ENCODE peak calls at places on chromosomes 13 and 19, in five cellular contexts. N is uterus, X is body of pancreas, E is A549, I is HCT116. Q is an unnamed sample.
A peak's percentile ranks its signal among the peaks of the same experiment; 100 is the strongest.

GRCh38 chr19:1935484-1936208 is 5.3 kb upstream of the CSNK1G2 start:
- DNase-seq in I (peak; percentile 68), N (no peak), X (peak; percentile 14), E (peak; percentile 72), Q (no peak)

GRCh38 chr13:101026736-101027398 is 352.3 kb upstream of the TMTC4 start:
- DNase-seq in E (no peak), N (no peak), X (no peak), I (no peak), Q (no peak)

GRCh38 chr19:45917421-45918091 is 3.0 kb upstream of the NANOS2 start:
- DNase-seq in I (no peak), N (no peak), E (no peak), X (no peak), Q (no peak)

GRCh38 chr19:750640-751423 is at the start of gene MISP:
- DNase-seq in E (peak; percentile 84), I (no peak), X (peak; percentile 61), N (no peak), Q (no peak)

GRCh38 chr19:53659292-53659691 is 27.5 kb downstream of the DPRX start:
- DNase-seq in N (no peak), I (no peak), X (peak; percentile 10), E (peak; percentile 72), Q (no peak)

GRCh38 chr13:36029171-36029570 is 102.0 kb downstream of the DCLK1 start:
- DNase-seq in I (no peak), N (no peak), E (no peak), X (no peak), Q (no peak)

GRCh38 chr19:41001243-41001971 is 10.3 kb downstream of the CYP2B6 start:
- DNase-seq in I (peak; percentile 43), X (no peak), N (no peak), E (peak; percentile 45), Q (no peak)

GRCh38 chr13:91017669-91018053 is 329.8 kb upstream of the MIR17HG start:
- DNase-seq in N (no peak), E (peak; percentile 41), X (peak; percentile 42), I (peak; percentile 31), Q (no peak)

GRCh38 chr19:8005534-8006256 is at the start of gene ELAVL1:
- DNase-seq in N (peak; percentile 79), X (peak; percentile 90), I (peak; percentile 73), E (peak; percentile 88), Q (peak; percentile 90)

GRCh38 chr13:29901714-29902631 is 51.6 kb upstream of the UBL3 start:
- DNase-seq in E (peak; percentile 41), N (peak; percentile 57), I (no peak), X (peak; percentile 48), Q (no peak)

GRCh38 chr19:1750343-1751021 is 2.8 kb upstream of the ONECUT3 start:
- DNase-seq in E (no peak), N (no peak), I (no peak), X (no peak), Q (no peak)

GRCh38 chr19:13022111-13022858 is 27.0 kb downstream of the NFIX start:
- DNase-seq in E (no peak), I (no peak), X (no peak), N (peak; percentile 62), Q (peak; percentile 63)

GRCh38 chr19:2983351-2984195 is 6.2 kb downstream of the TLE6 start:
- DNase-seq in N (peak; percentile 81), X (peak; percentile 71), I (no peak), E (no peak), Q (peak; percentile 77)

GRCh38 chr13:104740616-104741222 is 1674.5 kb upstream of the SLC10A2 start:
- DNase-seq in N (no peak), X (no peak), E (no peak), I (no peak), Q (no peak)

GRCh38 chr19:29617336-29618266 is 11.5 kb downstream of the POP4 start:
- DNase-seq in N (no peak), I (no peak), E (no peak), X (no peak), Q (no peak)

GRCh38 chr19:1247747-1248453 is 483 bp upstream of the MIDN start:
- DNase-seq in I (no peak), N (peak; percentile 82), E (peak; percentile 76), X (peak; percentile 88), Q (peak; percentile 90)

GRCh38 chr13:75512253-75512652 is 25.4 kb downstream of the COMMD6 start:
- DNase-seq in X (no peak), N (no peak), E (no peak), I (no peak), Q (no peak)

GRCh38 chr13:38979891-38980627 is 10.6 kb downstream of the STOML3 start:
- DNase-seq in E (no peak), I (no peak), X (peak; percentile 80), N (peak; percentile 19), Q (no peak)

GRCh38 chr13:41542281-41542680 is 84.9 kb downstream of the RGCC start:
- DNase-seq in N (no peak), X (no peak), E (no peak), I (no peak), Q (no peak)

GRCh38 chr13:50320297-50320862 is 305.1 kb downstream of the KCNRG start:
- DNase-seq in E (peak; percentile 53), X (no peak), I (peak; percentile 16), N (no peak), Q (no peak)

GRCh38 chr19:49362048-49362925 is at the start of gene TEAD2:
- DNase-seq in E (peak; percentile 55), N (peak; percentile 86), X (peak; percentile 66), I (no peak), Q (peak; percentile 85)

GRCh38 chr13:77016888-77017623 is 9.9 kb downstream of the FBXL3 start:
- DNase-seq in I (no peak), E (no peak), N (no peak), X (no peak), Q (no peak)
- H3K4me1 ChIP-seq in I (no peaks in the 10 kb centered on the region), E (no peaks in the 10 kb centered on the region), N (no peaks in the 10 kb centered on the region), X (peaks cover 44% of the 10 kb centered on the region), Q (peaks cover under 1% of the 10 kb centered on the region)

GRCh38 chr19:9584073-9584833 is at the start of gene ZNF121:
- DNase-seq in I (peak; percentile 77), N (peak; percentile 78), X (peak; percentile 82), E (peak; percentile 83), Q (peak; percentile 80)
- TF ChIP-seq POLR2A in I (peak; percentile 56), N (peak; percentile 23), X (peak; percentile 64), E (peak; percentile 77), Q (peak; percentile 64)

DNA sequence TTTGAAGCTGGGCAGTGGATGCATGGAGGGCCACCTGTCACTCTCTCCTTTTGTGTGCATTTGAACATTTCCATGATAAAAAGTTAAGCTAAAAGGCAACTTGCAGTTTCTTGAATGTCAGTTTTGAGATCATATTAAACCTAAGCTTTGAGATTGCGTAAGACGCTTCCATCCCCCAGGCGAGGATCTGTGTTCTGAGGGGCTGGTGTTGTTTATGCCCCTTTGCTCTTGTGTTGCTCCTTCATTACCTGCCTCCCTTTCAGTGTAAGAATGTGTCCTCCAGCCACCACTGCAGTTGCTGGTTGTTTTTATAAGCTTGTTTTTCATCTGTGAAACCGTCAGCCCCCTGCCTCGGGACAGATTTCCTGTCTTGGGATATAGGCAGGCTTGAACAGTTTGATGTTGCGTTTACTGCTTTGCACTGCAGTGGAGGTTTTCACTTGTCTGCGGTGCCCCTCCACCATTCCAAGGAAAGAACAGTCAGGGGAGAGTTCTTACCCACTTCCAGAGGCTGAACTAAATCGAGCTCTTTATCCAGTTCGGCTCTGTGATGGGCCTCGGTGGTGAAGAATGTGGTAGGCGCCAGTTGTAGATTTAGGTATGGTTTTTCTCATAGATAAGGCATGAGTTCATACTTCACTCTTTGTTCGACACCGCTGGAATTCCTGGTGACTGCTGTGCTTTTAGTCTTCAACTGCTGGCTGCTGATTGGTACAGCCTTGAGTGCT is 96.8 kb downstream of the ARHGEF7 start:
- DNase-seq in X (no peak), N (no peak), E (no peak), I (no peak), Q (no peak)
- H3K4me1 ChIP-seq in X (peaks cover 12% of the 10 kb centered on the region), N (no peaks in the 10 kb centered on the region), E (peaks cover 7% of the 10 kb centered on the region), I (peaks cover 10% of the 10 kb centered on the region), Q (peaks cover 9% of the 10 kb centered on the region)

GRCh38 chr19:57308514-57308913 is 11.8 kb upstream of the ZNF543 start:
- DNase-seq in N (no peak), X (no peak), I (no peak), E (no peak), Q (no peak)
- TF ChIP-seq POLR2A in N (no peak), X (no peak), I (no peak), E (no peak), Q (no peak)

GRCh38 chr19:4970558-4971423 is 1.9 kb downstream of the KDM4B start:
- DNase-seq in X (peak; percentile 46), I (no peak), E (no peak), N (no peak), Q (no peak)
- H3K4me1 ChIP-seq in X (peaks cover 54% of the 10 kb centered on the region), I (peaks cover 47% of the 10 kb centered on the region), E (peaks cover 36% of the 10 kb centered on the region), N (peaks cover 17% of the 10 kb centered on the region), Q (peaks cover 17% of the 10 kb centered on the region)

GRCh38 chr19:34131100-34131499 is 41.2 kb upstream of the LSM14A start:
- DNase-seq in N (no peak), X (no peak), E (no peak), I (no peak), Q (no peak)

GRCh38 chr19:34135401-34135800 is 36.9 kb upstream of the LSM14A start:
- DNase-seq in X (peak; percentile 84), E (no peak), I (no peak), N (no peak), Q (no peak)

GRCh38 chr19:34135033-34135370 is 37.3 kb upstream of the LSM14A start:
- DNase-seq in I (no peak), N (no peak), E (no peak), X (no peak), Q (no peak)

GRCh38 chr19:34136127-34136526 is 36.2 kb upstream of the LSM14A start:
- DNase-seq in X (no peak), I (no peak), E (no peak), N (no peak), Q (no peak)

GRCh38 chr19:34134190-34135032 is 37.9 kb upstream of the LSM14A start:
- DNase-seq in X (peak; percentile 90), E (peak; percentile 93), N (peak; percentile 85), I (peak; percentile 66), Q (peak; percentile 92)
- TF ChIP-seq POLR2A in X (peak; percentile 91), E (peak; percentile 98), N (peak; percentile 63), I (peak; percentile 82), Q (peak; percentile 37)

GRCh38 chr19:17319473-17320238 is 10.3 kb downstream of the DDA1 start:
- DNase-seq in X (no peak), N (no peak), E (no peak), I (no peak), Q (no peak)

GRCh38 chr19:17322854-17323253 is 11.8 kb downstream of the ANO8 start:
- DNase-seq in E (no peak), I (no peak), X (no peak), N (no peak), Q (no peak)

GRCh38 chr19:17321655-17322489 is 12.5 kb downstream of the DDA1 start:
- DNase-seq in N (no peak), E (no peak), I (no peak), X (no peak), Q (no peak)

GRCh38 chr19:17320435-17320834 is 11.1 kb downstream of the DDA1 start:
- DNase-seq in X (no peak), E (no peak), N (no peak), I (no peak), Q (peak; percentile 20)

GRCh38 chr19:17318966-17319365 is 9.6 kb downstream of the DDA1 start:
- DNase-seq in E (no peak), N (no peak), X (no peak), I (no peak), Q (no peak)
- H3K4me1 ChIP-seq in E (peaks cover 16% of the 10 kb centered on the region), N (peaks cover 8% of the 10 kb centered on the region), X (no peaks in the 10 kb centered on the region), I (peaks cover 13% of the 10 kb centered on the region), Q (no peaks in the 10 kb centered on the region)